ENCODE peak calls at places on chromosomes 1 and 21, in nine cellular contexts. One of them, this sample, is unnamed.

GRCh38 chr1:89589515-89589914 is 43.4 kb upstream of the LRRC8C start:
- DNase-seq in sigmoid colon: no peak
- DNase-seq in prostate gland: no peak
- DNase-seq in mesendoderm: no peak
- DNase-seq in K562: no peak
- DNase-seq in AG04450: no peak
- DNase-seq in lower lobe of right lung: no peak
- DNase-seq in left lung: no peak
- DNase-seq in lower leg skin: no peak
- DNase-seq in this sample: no peak

GRCh38 chr1:184483101-184483813 is 96.4 kb downstream of the C1orf21 start:
- DNase-seq in prostate gland: peak
- DNase-seq in AG04450: peak
- DNase-seq in left lung: peak
- DNase-seq in lower lobe of right lung: peak
- DNase-seq in mesendoderm: no peak
- DNase-seq in sigmoid colon: peak
- DNase-seq in K562: no peak
- DNase-seq in lower leg skin: no peak
- DNase-seq in this sample: no peak

GRCh38 chr1:205766570-205766969 is 8.7 kb downstream of the RAB29 start:
- DNase-seq in AG04450: no peak
- DNase-seq in left lung: no peak
- DNase-seq in lower lobe of right lung: no peak
- DNase-seq in lower leg skin: no peak
- DNase-seq in sigmoid colon: no peak
- DNase-seq in prostate gland: no peak
- DNase-seq in K562: no peak
- DNase-seq in mesendoderm: no peak
- DNase-seq in this sample: no peak

GRCh38 chr1:29648798-29649374 is 412.6 kb downstream of the PTPRU start:
- DNase-seq in sigmoid colon: no peak
- DNase-seq in prostate gland: no peak
- DNase-seq in left lung: no peak
- DNase-seq in mesendoderm: no peak
- DNase-seq in lower lobe of right lung: no peak
- DNase-seq in K562: no peak
- DNase-seq in lower leg skin: peak
- DNase-seq in AG04450: no peak
- DNase-seq in this sample: no peak

GRCh38 chr1:55593299-55593698 is 378.1 kb upstream of the USP24 start:
- DNase-seq in left lung: no peak
- DNase-seq in K562: no peak
- DNase-seq in prostate gland: no peak
- DNase-seq in sigmoid colon: no peak
- DNase-seq in lower lobe of right lung: no peak
- DNase-seq in mesendoderm: no peak
- DNase-seq in lower leg skin: no peak
- DNase-seq in AG04450: no peak
- DNase-seq in this sample: no peak

GRCh38 chr1:53732912-53733317 is 6.0 kb downstream of the GLIS1 start:
- DNase-seq in sigmoid colon: no peak
- DNase-seq in lower lobe of right lung: no peak
- DNase-seq in mesendoderm: no peak
- DNase-seq in AG04450: peak
- DNase-seq in lower leg skin: no peak
- DNase-seq in left lung: no peak
- DNase-seq in K562: no peak
- DNase-seq in prostate gland: no peak
- DNase-seq in this sample: no peak

GRCh38 chr1:210598135-210598652 is 269.5 kb downstream of the HHAT start:
- DNase-seq in mesendoderm: peak
- DNase-seq in prostate gland: no peak
- DNase-seq in lower leg skin: no peak
- DNase-seq in K562: no peak
- DNase-seq in lower lobe of right lung: peak
- DNase-seq in AG04450: peak
- DNase-seq in left lung: peak
- DNase-seq in sigmoid colon: peak
- DNase-seq in this sample: no peak

GRCh38 chr1:181504294-181505115 is 21.2 kb downstream of the CACNA1E start:
- DNase-seq in lower leg skin: no peak
- DNase-seq in sigmoid colon: no peak
- DNase-seq in prostate gland: no peak
- DNase-seq in left lung: no peak
- DNase-seq in mesendoderm: peak
- DNase-seq in lower lobe of right lung: no peak
- DNase-seq in AG04450: no peak
- DNase-seq in K562: peak
- DNase-seq in this sample: no peak

GRCh38 chr21:37751268-37751975 is 164.8 kb downstream of the KCNJ6 start:
- DNase-seq in left lung: no peak
- DNase-seq in K562: no peak
- DNase-seq in lower lobe of right lung: no peak
- DNase-seq in mesendoderm: peak
- DNase-seq in sigmoid colon: no peak
- DNase-seq in prostate gland: no peak
- DNase-seq in AG04450: no peak
- DNase-seq in lower leg skin: no peak
- DNase-seq in this sample: no peak

GRCh38 chr1:193031431-193031830 is 27.7 kb downstream of the UCHL5 start:
- DNase-seq in mesendoderm: no peak
- DNase-seq in lower lobe of right lung: no peak
- DNase-seq in K562: no peak
- DNase-seq in lower leg skin: no peak
- DNase-seq in AG04450: no peak
- DNase-seq in left lung: no peak
- DNase-seq in sigmoid colon: no peak
- DNase-seq in prostate gland: no peak
- DNase-seq in this sample: no peak

GRCh38 chr1:156259805-156260204 is 11.9 kb upstream of the PAQR6 start:
- DNase-seq in AG04450: no peak
- DNase-seq in sigmoid colon: no peak
- DNase-seq in K562: no peak
- DNase-seq in left lung: no peak
- DNase-seq in lower lobe of right lung: no peak
- DNase-seq in lower leg skin: no peak
- DNase-seq in prostate gland: no peak
- DNase-seq in mesendoderm: no peak
- DNase-seq in this sample: no peak

GRCh38 chr21:35057428-35057827 is 8.3 kb upstream of the RUNX1 start:
- DNase-seq in AG04450: no peak
- DNase-seq in K562: no peak
- DNase-seq in sigmoid colon: no peak
- DNase-seq in mesendoderm: no peak
- DNase-seq in lower leg skin: peak
- DNase-seq in left lung: no peak
- DNase-seq in lower lobe of right lung: no peak
- DNase-seq in prostate gland: no peak
- DNase-seq in this sample: no peak

GRCh38 chr1:115666702-115667101 is 24.9 kb downstream of the VANGL1 start:
- DNase-seq in AG04450: no peak
- DNase-seq in sigmoid colon: peak
- DNase-seq in lower leg skin: no peak
- DNase-seq in mesendoderm: no peak
- DNase-seq in prostate gland: peak
- DNase-seq in left lung: no peak
- DNase-seq in lower lobe of right lung: no peak
- DNase-seq in K562: no peak
- DNase-seq in this sample: peak

GRCh38 chr21:41280115-41280919 is 36.3 kb upstream of the FAM3B start:
- DNase-seq in lower lobe of right lung: no peak
- DNase-seq in K562: no peak
- DNase-seq in prostate gland: no peak
- DNase-seq in sigmoid colon: no peak
- DNase-seq in AG04450: peak
- DNase-seq in left lung: no peak
- DNase-seq in mesendoderm: no peak
- DNase-seq in lower leg skin: no peak
- DNase-seq in this sample: no peak

GRCh38 chr1:51950701-51951100 is 39.8 kb downstream of the RAB3B start:
- DNase-seq in K562: no peak
- DNase-seq in left lung: no peak
- DNase-seq in lower lobe of right lung: no peak
- DNase-seq in lower leg skin: no peak
- DNase-seq in sigmoid colon: no peak
- DNase-seq in mesendoderm: no peak
- DNase-seq in prostate gland: no peak
- DNase-seq in AG04450: no peak
- DNase-seq in this sample: no peak

GRCh38 chr21:35561076-35561475 is 499.2 kb downstream of the SETD4 start:
- DNase-seq in left lung: no peak
- DNase-seq in sigmoid colon: no peak
- DNase-seq in mesendoderm: no peak
- DNase-seq in lower leg skin: no peak
- DNase-seq in prostate gland: no peak
- DNase-seq in lower lobe of right lung: no peak
- DNase-seq in AG04450: no peak
- DNase-seq in K562: no peak
- DNase-seq in this sample: no peak

GRCh38 chr1:3593334-3593733 is 18.0 kb downstream of the MEGF6 start:
- DNase-seq in sigmoid colon: no peak
- DNase-seq in K562: no peak
- DNase-seq in lower lobe of right lung: no peak
- DNase-seq in lower leg skin: no peak
- DNase-seq in left lung: no peak
- DNase-seq in prostate gland: no peak
- DNase-seq in mesendoderm: no peak
- DNase-seq in AG04450: no peak
- DNase-seq in this sample: no peak

GRCh38 chr1:156503672-156504055 is 3.1 kb upstream of the MEF2D start:
- DNase-seq in K562: no peak
- DNase-seq in AG04450: no peak
- DNase-seq in lower lobe of right lung: no peak
- DNase-seq in mesendoderm: no peak
- DNase-seq in sigmoid colon: no peak
- DNase-seq in prostate gland: no peak
- DNase-seq in lower leg skin: no peak
- DNase-seq in left lung: no peak
- DNase-seq in this sample: no peak

DNA sequence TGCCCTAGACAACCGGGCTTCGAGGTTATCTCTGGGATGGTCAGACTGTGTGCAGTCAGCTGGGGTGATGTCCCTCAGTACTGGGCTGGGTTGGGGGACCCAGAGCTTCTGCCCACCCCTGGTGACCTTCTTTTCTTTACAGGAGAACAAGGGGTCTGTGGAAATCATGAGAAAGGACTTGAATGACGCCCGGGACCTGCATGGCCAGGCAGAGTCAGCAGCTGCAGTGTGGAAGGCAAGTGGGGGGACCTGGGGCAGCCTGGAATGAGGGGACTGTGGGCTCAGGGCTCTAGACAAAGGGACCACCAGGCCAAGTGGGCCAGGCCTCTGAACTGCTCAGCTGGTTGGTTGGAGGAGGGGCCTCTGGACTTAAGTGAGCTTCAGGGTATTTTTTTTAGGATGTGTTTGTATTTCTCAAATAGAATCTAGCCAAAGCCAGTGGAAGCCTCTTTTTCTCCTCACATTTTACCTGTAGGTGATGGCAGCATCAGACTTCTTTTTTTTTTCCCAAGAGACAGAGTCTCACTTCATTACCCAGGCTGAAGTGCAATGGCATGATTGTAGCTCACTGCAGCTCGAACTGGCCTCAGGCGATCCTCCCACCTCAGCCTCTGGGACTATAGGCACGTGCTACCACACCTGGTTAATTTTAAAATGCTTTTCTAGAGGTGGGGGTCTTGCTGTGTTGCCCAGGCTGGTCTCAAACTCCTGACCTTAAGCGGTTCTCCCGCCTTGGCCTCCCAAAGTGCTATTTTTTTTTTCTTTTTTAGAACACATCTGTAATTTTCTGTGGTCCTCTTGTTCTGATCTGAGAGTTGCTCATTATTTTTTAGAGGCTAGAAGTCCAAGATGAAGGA is 1.9 kb downstream of the RNF187 start:
- DNase-seq in prostate gland: no peak
- DNase-seq in lower lobe of right lung: no peak
- DNase-seq in left lung: no peak
- DNase-seq in sigmoid colon: no peak
- DNase-seq in K562: no peak
- DNase-seq in AG04450: no peak
- DNase-seq in lower leg skin: no peak
- DNase-seq in mesendoderm: no peak
- DNase-seq in this sample: no peak
- H3K4me3 ChIP-seq in prostate gland: peak
- H3K4me3 ChIP-seq in lower lobe of right lung: peak
- H3K4me3 ChIP-seq in left lung: peak
- H3K4me3 ChIP-seq in sigmoid colon: peak
- H3K4me3 ChIP-seq in K562: peak
- H3K4me3 ChIP-seq in AG04450: peak
- H3K4me3 ChIP-seq in lower leg skin: no peak
- H3K4me3 ChIP-seq in mesendoderm: no peak
- H3K4me3 ChIP-seq in this sample: no peak

DNA sequence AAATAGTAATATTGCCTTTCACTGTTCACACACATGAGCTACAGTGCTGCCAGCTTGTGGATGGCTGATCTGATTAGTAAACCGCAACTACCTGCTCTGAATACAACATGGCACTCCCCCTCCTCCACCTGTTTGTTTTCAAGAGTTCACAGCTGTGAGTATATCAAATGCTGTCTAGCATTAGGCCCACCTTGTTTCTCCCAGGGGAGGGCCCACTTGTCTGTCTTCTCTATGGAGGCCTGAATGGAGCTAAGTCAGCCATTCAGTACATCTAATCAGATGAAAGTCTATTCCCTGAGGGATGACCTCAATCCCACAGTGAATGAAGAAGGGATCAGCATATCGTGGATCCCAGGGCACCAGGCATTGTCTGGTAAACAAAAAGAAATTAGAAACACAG is 25.4 kb upstream of the SSX2IP start:
- DNase-seq in AG04450: no peak
- DNase-seq in sigmoid colon: no peak
- DNase-seq in K562: no peak
- DNase-seq in prostate gland: no peak
- DNase-seq in lower lobe of right lung: no peak
- DNase-seq in left lung: no peak
- DNase-seq in mesendoderm: no peak
- DNase-seq in lower leg skin: no peak
- DNase-seq in this sample: no peak
- H3K4me3 ChIP-seq in AG04450: no peak
- H3K4me3 ChIP-seq in sigmoid colon: no peak
- H3K4me3 ChIP-seq in K562: no peak
- H3K4me3 ChIP-seq in prostate gland: no peak
- H3K4me3 ChIP-seq in lower lobe of right lung: no peak
- H3K4me3 ChIP-seq in left lung: no peak
- H3K4me3 ChIP-seq in mesendoderm: no peak
- H3K4me3 ChIP-seq in lower leg skin: no peak
- H3K4me3 ChIP-seq in this sample: no peak

GRCh38 chr1:177170756-177171535 is at the start of gene BRINP2:
- DNase-seq in left lung: peak
- DNase-seq in prostate gland: peak
- DNase-seq in mesendoderm: peak
- DNase-seq in sigmoid colon: no peak
- DNase-seq in K562: peak
- DNase-seq in lower leg skin: peak
- DNase-seq in AG04450: no peak
- DNase-seq in lower lobe of right lung: no peak
- DNase-seq in this sample: no peak
- H3K4me3 ChIP-seq in left lung: peak
- H3K4me3 ChIP-seq in prostate gland: no peak
- H3K4me3 ChIP-seq in mesendoderm: no peak
- H3K4me3 ChIP-seq in sigmoid colon: peak
- H3K4me3 ChIP-seq in K562: no peak
- H3K4me3 ChIP-seq in lower leg skin: no peak
- H3K4me3 ChIP-seq in AG04450: peak
- H3K4me3 ChIP-seq in lower lobe of right lung: peak
- H3K4me3 ChIP-seq in this sample: peak

GRCh38 chr21:46049890-46050650 is 47.8 kb upstream of the COL6A2 start:
- DNase-seq in lower leg skin: peak
- DNase-seq in lower lobe of right lung: peak
- DNase-seq in left lung: no peak
- DNase-seq in K562: no peak
- DNase-seq in sigmoid colon: peak
- DNase-seq in prostate gland: no peak
- DNase-seq in mesendoderm: no peak
- DNase-seq in AG04450: no peak
- DNase-seq in this sample: no peak
- H3K4me3 ChIP-seq in lower leg skin: no peak
- H3K4me3 ChIP-seq in lower lobe of right lung: no peak
- H3K4me3 ChIP-seq in left lung: no peak
- H3K4me3 ChIP-seq in K562: no peak
- H3K4me3 ChIP-seq in sigmoid colon: no peak
- H3K4me3 ChIP-seq in prostate gland: no peak
- H3K4me3 ChIP-seq in mesendoderm: no peak
- H3K4me3 ChIP-seq in AG04450: no peak
- H3K4me3 ChIP-seq in this sample: no peak